ENCODE peak calls at places on chromosomes 6 and 20, in five cellular contexts. W, Y, J, A and G are unnamed samples.

GRCh38 chr20:40197744-40198143 is 491.3 kb downstream of the MAFB start:
- DNase-seq in Y (no peak), W (no peak), A (no peak), J (peak; percentile 1), G (no peak)

GRCh38 chr6:89120371-89120770 is 2.5 kb upstream of the SRSF12 start:
- DNase-seq in A (no peak), J (peak; percentile 31), Y (no peak), W (no peak), G (no peak)

GRCh38 chr6:73085362-73085975 is 139.8 kb downstream of the KHDC1L start:
- DNase-seq in A (no peak), W (peak; percentile 17), Y (no peak), J (peak; percentile 45), G (no peak)

GRCh38 chr6:105519954-105520353 is 117.1 kb upstream of the PREP start:
- DNase-seq in Y (no peak), A (no peak), J (no peak), W (no peak), G (no peak)

GRCh38 chr6:117074672-117075071 is 190.7 kb upstream of the VGLL2 start:
- DNase-seq in J (no peak), A (no peak), W (peak; percentile 67), Y (no peak), G (no peak)

GRCh38 chr20:2602046-2602735 is 50.2 kb upstream of the NOP56 start:
- DNase-seq in A (no peak), W (no peak), J (no peak), Y (no peak), G (no peak)

GRCh38 chr6:31467151-31467550 is 30.8 kb upstream of the MICB start:
- DNase-seq in A (no peak), J (no peak), W (no peak), Y (no peak), G (no peak)

GRCh38 chr20:62854121-62854520 is 7.5 kb downstream of the TCFL5 start:
- DNase-seq in J (no peak), W (no peak), A (no peak), Y (no peak), G (no peak)

GRCh38 chr20:50271201-50271600 is 80.6 kb downstream of the CEBPB start:
- DNase-seq in J (no peak), W (no peak), A (no peak), Y (no peak), G (no peak)

GRCh38 chr6:163264662-163265035 is 149.9 kb upstream of the QKI start:
- DNase-seq in Y (no peak), J (no peak), W (no peak), A (no peak), G (no peak)

GRCh38 chr6:6612308-6612707 is 23.8 kb downstream of the LY86 start:
- DNase-seq in Y (no peak), W (no peak), J (no peak), A (no peak), G (no peak)

GRCh38 chr20:8152183-8152582 is 20.1 kb downstream of the PLCB1 start:
- DNase-seq in W (no peak), Y (no peak), J (peak; percentile 75), A (no peak), G (no peak)

GRCh38 chr6:133646021-133646682 is 242.8 kb upstream of the TCF21 start:
- DNase-seq in J (peak; percentile 81), Y (no peak), A (no peak), W (no peak), G (no peak)

GRCh38 chr6:15036690-15037245 is 209.1 kb upstream of the JARID2 start:
- DNase-seq in J (no peak), A (no peak), Y (peak; percentile 46), W (peak; percentile 96), G (no peak)

GRCh38 chr6:35487653-35488516 is 9.0 kb downstream of the TEAD3 start:
- DNase-seq in A (no peak), W (no peak), J (peak; percentile 60), Y (peak; percentile 62), G (no peak)

GRCh38 chr20:61448396-61448795 is 196.3 kb downstream of the CDH4 start:
- DNase-seq in W (no peak), J (no peak), A (no peak), Y (no peak), G (no peak)

GRCh38 chr20:34375977-34376430 is 12.9 kb downstream of the ITCH start:
- DNase-seq in J (no peak), W (no peak), Y (no peak), A (no peak), G (no peak)

GRCh38 chr6:35088281-35089215 is 52.6 kb downstream of the TCP11 start:
- DNase-seq in J (no peak), W (no peak), A (no peak), Y (peak; percentile 28), G (no peak)

GRCh38 chr6:45175272-45175671 is 152.9 kb upstream of the RUNX2 start:
- DNase-seq in W (no peak), J (no peak), Y (no peak), A (no peak), G (no peak)

GRCh38 chr20:8039048-8039447 is 19.5 kb upstream of the TMX4 start:
- DNase-seq in A (no peak), J (no peak), Y (no peak), W (no peak), G (no peak)

GRCh38 chr6:4895971-4896370 is 107.9 kb downstream of the RPP40 start:
- DNase-seq in W (no peak), J (no peak), A (no peak), Y (peak; percentile 20), G (no peak)

GRCh38 chr6:54646069-54646468 is 200.5 kb upstream of the FAM83B start:
- DNase-seq in J (no peak), A (no peak), Y (no peak), W (no peak), G (no peak)

GRCh38 chr6:122200441-122200840 is 199.0 kb upstream of the HSF2 start:
- DNase-seq in W (no peak), Y (no peak), J (peak; percentile 33), A (no peak), G (no peak)

GRCh38 chr6:96491926-96492325 is 29.7 kb upstream of the UFL1 start:
- DNase-seq in J (no peak), Y (no peak), W (no peak), A (no peak), G (no peak)
- H3K9me3 ChIP-seq in J (peaks cover 10% of the 10 kb centered on the region), Y (peaks cover 6% of the 10 kb centered on the region), W (no peaks in the 10 kb centered on the region), A (peaks cover 5% of the 10 kb centered on the region), G (peaks cover 3% of the 10 kb centered on the region)

GRCh38 chr20:31475032-31475431 is at the start of the genes DEFB124 and REM1:
- DNase-seq in W (no peak), A (no peak), J (no peak), Y (peak; percentile 57), G (no peak)
- H3K9me3 ChIP-seq in W (no peaks in the 10 kb centered on the region), A (no peaks in the 10 kb centered on the region), J (no peaks in the 10 kb centered on the region), Y (peaks cover 62% of the 10 kb centered on the region), G (no peaks in the 10 kb centered on the region)

GRCh38 chr6:137489410-137490371 is 4.5 kb downstream of the OLIG3 start:
- DNase-seq in A (no peak), W (no peak), Y (peak; percentile 47), J (no peak), G (no peak)

GRCh38 chr6:137486388-137486787 is 7.8 kb downstream of the OLIG3 start:
- DNase-seq in J (no peak), A (no peak), W (no peak), Y (no peak), G (no peak)

GRCh38 chr6:137487947-137488735 is 6.1 kb downstream of the OLIG3 start:
- DNase-seq in J (no peak), W (no peak), Y (no peak), A (no peak), G (no peak)

GRCh38 chr6:137488736-137489409 is 5.3 kb downstream of the OLIG3 start:
- DNase-seq in Y (peak; percentile 73), W (no peak), A (no peak), J (no peak), G (no peak)

DNA sequence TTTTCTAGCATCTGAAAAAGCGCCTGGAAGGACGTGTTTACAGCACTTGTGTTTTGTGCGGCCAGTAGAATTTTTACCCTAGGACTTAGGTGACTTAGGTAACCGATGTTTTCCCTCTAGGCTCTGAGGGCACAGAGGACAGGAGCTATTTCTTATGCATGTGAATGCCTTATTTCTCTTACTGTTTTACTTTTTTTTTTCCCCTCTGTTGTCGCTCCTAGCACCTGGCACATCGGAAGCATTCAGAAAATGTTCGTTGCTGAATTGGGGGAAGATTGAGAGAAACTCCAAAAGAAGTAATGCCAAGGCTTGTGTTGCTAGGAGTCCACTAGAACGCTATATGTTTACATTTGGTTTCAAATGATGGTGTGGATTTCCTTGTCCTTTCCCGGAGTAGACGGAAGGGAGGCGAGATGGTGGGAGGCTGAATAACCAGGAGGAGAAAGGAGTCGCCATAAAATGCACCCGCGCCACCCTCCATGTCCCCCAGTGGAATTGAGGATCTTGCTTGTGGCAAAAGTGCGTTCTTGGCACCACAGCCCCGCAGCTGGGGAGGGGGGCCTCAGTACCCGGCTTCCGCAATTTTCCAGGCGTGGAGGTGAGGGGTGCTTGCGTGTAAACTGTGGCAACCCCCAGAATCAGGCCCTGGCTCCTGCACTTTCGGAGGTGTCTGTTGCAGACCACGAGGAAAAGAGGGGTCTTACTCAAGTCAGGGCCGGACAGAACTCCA is 6.8 kb downstream of the OLIG3 start:
- DNase-seq in W (no peak), A (no peak), J (no peak), Y (no peak), G (no peak)
- H3K9me3 ChIP-seq in W (no peaks in the 10 kb centered on the region), A (no peaks in the 10 kb centered on the region), J (peaks cover 3% of the 10 kb centered on the region), Y (no peaks in the 10 kb centered on the region), G (no peaks in the 10 kb centered on the region)

GRCh38 chr20:41599699-41600104 is 18.5 kb downstream of the CHD6 start:
- DNase-seq in Y (no peak), W (no peak), A (no peak), J (no peak), G (no peak)

GRCh38 chr20:41594514-41595322 is 23.5 kb downstream of the CHD6 start:
- DNase-seq in Y (no peak), J (no peak), W (no peak), A (no peak), G (no peak)

GRCh38 chr20:41600926-41601631 is 17.1 kb downstream of the CHD6 start:
- DNase-seq in A (no peak), Y (no peak), W (no peak), J (no peak), G (no peak)

GRCh38 chr20:41601742-41602141 is 16.4 kb downstream of the CHD6 start:
- DNase-seq in J (no peak), W (no peak), A (no peak), Y (no peak), G (no peak)

GRCh38 chr20:41598719-41599118 is 19.5 kb downstream of the CHD6 start:
- DNase-seq in A (no peak), W (no peak), Y (no peak), J (no peak), G (no peak)
- H3K9me3 ChIP-seq in A (peaks cover 16% of the 10 kb centered on the region), W (peaks cover 6% of the 10 kb centered on the region), Y (peaks cover 24% of the 10 kb centered on the region), J (peaks cover 15% of the 10 kb centered on the region), G (peaks cover 13% of the 10 kb centered on the region)

DNA sequence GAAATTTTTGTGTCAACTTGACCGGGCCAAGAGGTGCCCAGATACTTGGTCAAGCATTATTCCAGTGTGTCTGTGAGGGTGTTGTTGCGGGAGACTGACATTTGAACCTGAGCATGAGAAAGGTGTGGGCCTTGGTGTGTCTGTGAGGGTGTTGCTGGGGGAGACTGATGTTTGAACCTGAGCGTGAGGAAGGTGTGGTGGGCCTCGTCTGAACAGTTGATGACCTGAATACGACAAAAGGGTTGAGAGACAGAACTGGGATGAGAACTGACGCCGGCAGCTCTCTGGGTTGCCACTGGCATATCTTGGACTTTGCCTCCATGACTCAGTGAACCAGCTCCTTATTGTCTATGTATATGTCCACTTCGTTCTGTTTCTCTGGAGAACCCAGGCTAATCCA is 240.5 kb downstream of the ERMARD start:
- DNase-seq in J (no peak), W (no peak), A (no peak), Y (peak; percentile 12), G (no peak)
- H3K9me3 ChIP-seq in J (no peaks in the 10 kb centered on the region), W (no peaks in the 10 kb centered on the region), A (no peaks in the 10 kb centered on the region), Y (no peaks in the 10 kb centered on the region), G (no peaks in the 10 kb centered on the region)